ENCODE peak calls at places on chromosome 11, in six cellular contexts. F is KBM-7, K is adrenal gland, G is NCI-H1105 treated with DMSO at 0.1 percent for 48 hours, A is stomach, O is left ventricle myocardium inferior. U is an unnamed sample.
A peak's percentile ranks its signal among the peaks of the same experiment; 100 is the strongest.

GRCh38 chr11:134272381-134273316 is 3.5 kb upstream of the GLB1L3 start:
- DNase-seq in G (no peak), F (no peak), A (no peak), O (no peak), K (no peak), U (no peak)

GRCh38 chr11:101583180-101584128 is at the start of gene TRPC6:
- DNase-seq in O (peak; percentile 14), F (no peak), A (no peak), G (no peak), K (no peak), U (peak; percentile 9)

GRCh38 chr11:112837162-112837826 is 123.9 kb upstream of the NCAM1 start:
- DNase-seq in F (no peak), A (peak; percentile 59), G (no peak), O (no peak), K (no peak), U (no peak)

GRCh38 chr11:44978961-44979331 is 28.3 kb upstream of the TP53I11 start:
- DNase-seq in A (peak; percentile 89), G (peak; percentile 97), F (no peak), K (no peak), O (no peak), U (peak; percentile 86)

GRCh38 chr11:83836883-83837654 is 550.9 kb upstream of the CCDC90B start:
- DNase-seq in F (peak; percentile 40), A (peak; percentile 45), G (peak; percentile 61), K (peak; percentile 50), O (no peak), U (peak; percentile 43)

GRCh38 chr11:3231851-3232744 is at the start of gene MRGPRE:
- DNase-seq in A (no peak), G (no peak), F (no peak), K (peak; percentile 26), O (peak; percentile 62), U (no peak)

GRCh38 chr11:62801071-62801470 is 4.2 kb downstream of the NXF1 start:
- DNase-seq in F (no peak), G (no peak), K (no peak), A (no peak), O (no peak), U (no peak)

GRCh38 chr11:57474017-57474750 is 13.9 kb downstream of the RTN4RL2 start:
- DNase-seq in O (no peak), F (peak; percentile 65), K (no peak), A (no peak), G (no peak), U (no peak)

GRCh38 chr11:44403587-44404322 is 93.8 kb upstream of the ALX4 start:
- DNase-seq in O (no peak), G (no peak), K (no peak), A (no peak), F (no peak), U (no peak)

GRCh38 chr11:30239025-30239424 is 8.2 kb downstream of the FSHB start:
- DNase-seq in F (no peak), G (no peak), K (no peak), A (no peak), O (no peak), U (no peak)

GRCh38 chr11:105109855-105110750 is 29.5 kb downstream of the CARD18 start:
- DNase-seq in O (no peak), F (no peak), K (no peak), A (no peak), G (no peak), U (no peak)

GRCh38 chr11:15692739-15693138 is 578.0 kb downstream of the INSC start:
- DNase-seq in K (no peak), A (no peak), O (no peak), F (no peak), G (no peak), U (no peak)

GRCh38 chr11:93895106-93895862 is 44.9 kb upstream of the VSTM5 start:
- DNase-seq in A (no peak), O (no peak), G (peak; percentile 74), K (peak; percentile 23), F (peak; percentile 36), U (peak; percentile 24)

GRCh38 chr11:36249271-36249670 is 40.0 kb downstream of the COMMD9 start:
- DNase-seq in A (no peak), G (no peak), K (no peak), F (no peak), O (no peak), U (no peak)

GRCh38 chr11:60989108-60989650 is 17.7 kb downstream of the CD6 start:
- DNase-seq in O (no peak), G (no peak), A (no peak), K (no peak), F (no peak), U (no peak)

GRCh38 chr11:36684840-36685800 is 87.1 kb upstream of the RAG2 start:
- DNase-seq in O (no peak), G (no peak), F (no peak), A (no peak), K (no peak), U (no peak)

GRCh38 chr11:62677160-62677559 is 1.7 kb downstream of the UBXN1 start:
- DNase-seq in A (no peak), K (no peak), G (no peak), F (no peak), O (no peak), U (no peak)

GRCh38 chr11:28514391-28514790 is 406.2 kb downstream of the METTL15 start:
- DNase-seq in K (no peak), A (no peak), G (no peak), O (no peak), F (no peak), U (no peak)

GRCh38 chr11:73004088-73004487 is 138.0 kb downstream of the FCHSD2 start:
- DNase-seq in A (no peak), F (no peak), G (no peak), O (no peak), K (no peak), U (no peak)

GRCh38 chr11:64620286-64620962 is 29.4 kb downstream of the SLC22A12 start:
- DNase-seq in F (no peak), K (peak; percentile 34), A (no peak), G (peak; percentile 66), O (no peak), U (peak; percentile 48)

GRCh38 chr11:129408865-129409444 is 33.3 kb downstream of the BARX2 start:
- DNase-seq in G (no peak), K (no peak), F (no peak), O (no peak), A (no peak), U (no peak)

GRCh38 chr11:71252782-71253730 is 679 bp upstream of the SHANK2 start:
- DNase-seq in A (peak; percentile 62), F (no peak), O (no peak), K (peak; percentile 26), G (no peak), U (peak; percentile 73)

GRCh38 chr11:117676501-117676900 is 120.5 kb downstream of the DSCAML1 start:
- DNase-seq in G (no peak), F (no peak), A (no peak), O (no peak), K (no peak), U (no peak)

GRCh38 chr11:125874556-125875124 is 12.8 kb upstream of the HYLS1 start:
- DNase-seq in F (peak; percentile 62), G (peak; percentile 78), A (peak; percentile 48), K (peak; percentile 62), O (peak; percentile 25), U (peak; percentile 58)

GRCh38 chr11:116610190-116610589 is 162.6 kb downstream of the BUD13 start:
- DNase-seq in A (peak; percentile 22), F (no peak), K (no peak), O (no peak), G (peak; percentile 89), U (no peak)

GRCh38 chr11:22539851-22540376 is 85.7 kb downstream of the FANCF start:
- DNase-seq in K (no peak), A (no peak), G (peak; percentile 30), F (peak; percentile 3), O (no peak), U (no peak)

GRCh38 chr11:36492724-36493304 is 17.3 kb downstream of the TRAF6 start:
- DNase-seq in G (peak; percentile 58), F (peak; percentile 60), K (no peak), O (no peak), A (no peak), U (no peak)

U was measured in body of pancreas.